ENCODE peak calls at places on chromosomes 5 and 9, in six cellular contexts. One of them, this sample, is unnamed.

GRCh38 chr9:69809304-69809863 is 11.2 kb upstream of the CFAP95 start:
- DNase-seq in choroid plexus epithelial cell: peak
- DNase-seq in GM06990: no peak
- DNase-seq in spleen: no peak
- DNase-seq in NB4: peak
- DNase-seq in upper lobe of right lung: no peak
- DNase-seq in this sample: peak

GRCh38 chr5:133947431-133947841 is 21.0 kb downstream of the C5orf15 start:
- DNase-seq in choroid plexus epithelial cell: peak
- DNase-seq in GM06990: no peak
- DNase-seq in spleen: no peak
- DNase-seq in NB4: no peak
- DNase-seq in upper lobe of right lung: no peak
- DNase-seq in this sample: no peak

GRCh38 chr9:73149371-73150067 is 2.1 kb upstream of the ANXA1 start:
- DNase-seq in choroid plexus epithelial cell: peak
- DNase-seq in GM06990: peak
- DNase-seq in spleen: no peak
- DNase-seq in NB4: peak
- DNase-seq in upper lobe of right lung: no peak
- DNase-seq in this sample: peak

GRCh38 chr9:20684865-20685696 is 1.0 kb downstream of the FOCAD start:
- DNase-seq in choroid plexus epithelial cell: peak
- DNase-seq in GM06990: no peak
- DNase-seq in spleen: no peak
- DNase-seq in NB4: peak
- DNase-seq in upper lobe of right lung: no peak
- DNase-seq in this sample: peak

GRCh38 chr5:75640395-75640794 is 29.1 kb downstream of the ANKDD1B start:
- DNase-seq in choroid plexus epithelial cell: peak
- DNase-seq in GM06990: no peak
- DNase-seq in spleen: no peak
- DNase-seq in NB4: no peak
- DNase-seq in upper lobe of right lung: no peak
- DNase-seq in this sample: no peak

GRCh38 chr5:32311404-32312193 is 1.1 kb downstream of the MTMR12 start:
- DNase-seq in choroid plexus epithelial cell: peak
- DNase-seq in GM06990: peak
- DNase-seq in spleen: peak
- DNase-seq in NB4: peak
- DNase-seq in upper lobe of right lung: no peak
- DNase-seq in this sample: peak

GRCh38 chr9:123235448-123235847 is 32.9 kb downstream of the STRBP start:
- DNase-seq in choroid plexus epithelial cell: no peak
- DNase-seq in GM06990: no peak
- DNase-seq in spleen: no peak
- DNase-seq in NB4: no peak
- DNase-seq in upper lobe of right lung: no peak
- DNase-seq in this sample: no peak

GRCh38 chr5:91556-92263 is at the start of gene PLEKHG4B:
- DNase-seq in choroid plexus epithelial cell: no peak
- DNase-seq in GM06990: no peak
- DNase-seq in spleen: peak
- DNase-seq in NB4: no peak
- DNase-seq in upper lobe of right lung: no peak
- DNase-seq in this sample: no peak

GRCh38 chr5:154157483-154158378 is 32.8 kb upstream of the GALNT10 start:
- DNase-seq in choroid plexus epithelial cell: no peak
- DNase-seq in GM06990: no peak
- DNase-seq in spleen: no peak
- DNase-seq in NB4: peak
- DNase-seq in upper lobe of right lung: no peak
- DNase-seq in this sample: no peak

GRCh38 chr5:180799902-180800801 is 2.5 kb downstream of the MGAT1 start:
- DNase-seq in choroid plexus epithelial cell: peak
- DNase-seq in GM06990: no peak
- DNase-seq in spleen: no peak
- DNase-seq in NB4: no peak
- DNase-seq in upper lobe of right lung: no peak
- DNase-seq in this sample: no peak

GRCh38 chr9:75451045-75451444 is 362.7 kb downstream of the OSTF1 start:
- DNase-seq in choroid plexus epithelial cell: no peak
- DNase-seq in GM06990: no peak
- DNase-seq in spleen: no peak
- DNase-seq in NB4: no peak
- DNase-seq in upper lobe of right lung: no peak
- DNase-seq in this sample: no peak

GRCh38 chr9:133071484-133072150 is 9.8 kb downstream of the CEL start:
- DNase-seq in choroid plexus epithelial cell: no peak
- DNase-seq in GM06990: no peak
- DNase-seq in spleen: no peak
- DNase-seq in NB4: no peak
- DNase-seq in upper lobe of right lung: peak
- DNase-seq in this sample: no peak

GRCh38 chr5:135048930-135049329 is 14.9 kb upstream of the PITX1 start:
- DNase-seq in choroid plexus epithelial cell: no peak
- DNase-seq in GM06990: no peak
- DNase-seq in spleen: no peak
- DNase-seq in NB4: no peak
- DNase-seq in upper lobe of right lung: no peak
- DNase-seq in this sample: no peak

GRCh38 chr5:108561416-108562204 is 179.7 kb upstream of the FBXL17 start:
- DNase-seq in choroid plexus epithelial cell: no peak
- DNase-seq in GM06990: no peak
- DNase-seq in spleen: no peak
- DNase-seq in NB4: no peak
- DNase-seq in upper lobe of right lung: no peak
- DNase-seq in this sample: no peak

GRCh38 chr9:136760424-136760823 is 2.4 kb upstream of the LCN8 start:
- DNase-seq in choroid plexus epithelial cell: no peak
- DNase-seq in GM06990: no peak
- DNase-seq in spleen: no peak
- DNase-seq in NB4: no peak
- DNase-seq in upper lobe of right lung: peak
- DNase-seq in this sample: no peak

GRCh38 chr5:95080026-95080425 is 204.9 kb downstream of the MCTP1 start:
- DNase-seq in choroid plexus epithelial cell: peak
- DNase-seq in GM06990: no peak
- DNase-seq in spleen: no peak
- DNase-seq in NB4: no peak
- DNase-seq in upper lobe of right lung: no peak
- DNase-seq in this sample: no peak

GRCh38 chr5:42596817-42597216 is 159.8 kb upstream of the CCDC152 start:
- DNase-seq in choroid plexus epithelial cell: no peak
- DNase-seq in GM06990: no peak
- DNase-seq in spleen: no peak
- DNase-seq in NB4: no peak
- DNase-seq in upper lobe of right lung: no peak
- DNase-seq in this sample: no peak

GRCh38 chr9:34143116-34143515 is 16.6 kb upstream of the DCAF12 start:
- DNase-seq in choroid plexus epithelial cell: no peak
- DNase-seq in GM06990: no peak
- DNase-seq in spleen: no peak
- DNase-seq in NB4: no peak
- DNase-seq in upper lobe of right lung: no peak
- DNase-seq in this sample: no peak

GRCh38 chr9:129040113-129040643 is 3.8 kb downstream of the MIGA2 start:
- DNase-seq in choroid plexus epithelial cell: no peak
- DNase-seq in GM06990: no peak
- DNase-seq in spleen: no peak
- DNase-seq in NB4: no peak
- DNase-seq in upper lobe of right lung: no peak
- DNase-seq in this sample: no peak

GRCh38 chr5:176784218-176785165 is 25.9 kb upstream of the UNC5A start:
- DNase-seq in choroid plexus epithelial cell: peak
- DNase-seq in GM06990: no peak
- DNase-seq in spleen: peak
- DNase-seq in NB4: no peak
- DNase-seq in upper lobe of right lung: peak
- DNase-seq in this sample: no peak

DNA sequence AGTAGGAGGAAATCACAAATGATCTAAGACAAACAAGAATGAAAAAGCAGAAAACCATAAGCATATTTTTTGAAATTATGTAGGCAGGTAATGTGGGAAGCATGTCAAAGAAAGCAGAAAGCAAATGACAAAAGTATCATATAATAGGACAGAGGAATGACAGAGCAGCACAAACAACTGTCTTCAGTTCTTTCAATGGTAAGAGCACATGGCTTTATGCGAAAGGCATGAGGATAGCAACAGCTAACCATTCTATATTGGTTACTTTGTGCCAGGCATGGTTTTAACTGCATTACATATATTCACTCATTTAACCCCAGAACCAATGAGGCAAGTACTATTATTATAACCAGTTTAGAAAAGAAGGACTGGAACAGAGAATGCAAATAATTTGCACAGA is 137.4 kb downstream of the FBXL7 start:
- DNase-seq in choroid plexus epithelial cell: no peak
- DNase-seq in GM06990: no peak
- DNase-seq in spleen: no peak
- DNase-seq in NB4: no peak
- DNase-seq in upper lobe of right lung: no peak
- DNase-seq in this sample: no peak
- TF ChIP-seq CTCF in choroid plexus epithelial cell: no peak
- TF ChIP-seq CTCF in GM06990: no peak
- TF ChIP-seq CTCF in spleen: no peak
- TF ChIP-seq CTCF in NB4: no peak
- TF ChIP-seq CTCF in upper lobe of right lung: no peak
- TF ChIP-seq CTCF in this sample: no peak

GRCh38 chr9:77094150-77094549 is 74.7 kb downstream of the FOXB2 start:
- DNase-seq in choroid plexus epithelial cell: no peak
- DNase-seq in GM06990: no peak
- DNase-seq in spleen: no peak
- DNase-seq in NB4: no peak
- DNase-seq in upper lobe of right lung: no peak
- DNase-seq in this sample: no peak
- H3K4me3 ChIP-seq in choroid plexus epithelial cell: no peak
- H3K4me3 ChIP-seq in GM06990: no peak
- H3K4me3 ChIP-seq in spleen: no peak
- H3K4me3 ChIP-seq in NB4: no peak
- H3K4me3 ChIP-seq in upper lobe of right lung: no peak
- H3K4me3 ChIP-seq in this sample: no peak

DNA sequence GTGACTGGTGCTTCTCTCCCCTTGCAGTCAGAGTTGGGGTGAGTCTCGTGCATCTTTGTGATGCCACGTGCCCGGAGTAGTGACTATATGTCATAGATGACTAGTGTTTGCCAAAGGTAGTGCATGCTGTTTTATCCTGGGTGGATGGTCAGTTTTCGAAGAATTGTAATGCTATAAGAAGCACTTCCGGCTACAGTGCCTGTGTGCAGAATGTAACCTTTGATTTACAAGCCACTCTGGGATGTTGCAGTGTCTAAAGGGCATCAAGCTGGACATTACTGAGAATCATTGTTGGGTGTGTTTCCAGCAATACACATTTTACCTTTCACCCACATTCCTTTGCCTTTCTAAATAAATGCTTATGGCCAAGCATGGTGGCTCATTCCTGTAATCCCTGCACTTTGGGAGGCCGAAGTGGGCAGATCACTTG is 16.7 kb downstream of the MVB12B start:
- DNase-seq in choroid plexus epithelial cell: no peak
- DNase-seq in GM06990: no peak
- DNase-seq in spleen: no peak
- DNase-seq in NB4: no peak
- DNase-seq in upper lobe of right lung: no peak
- DNase-seq in this sample: no peak
- TF ChIP-seq CTCF in choroid plexus epithelial cell: no peak
- TF ChIP-seq CTCF in GM06990: no peak
- TF ChIP-seq CTCF in spleen: no peak
- TF ChIP-seq CTCF in NB4: no peak
- TF ChIP-seq CTCF in upper lobe of right lung: no peak
- TF ChIP-seq CTCF in this sample: no peak

GRCh38 chr9:14908221-14909206 is 1.7 kb downstream of the FREM1 start:
- DNase-seq in choroid plexus epithelial cell: no peak
- DNase-seq in GM06990: no peak
- DNase-seq in spleen: no peak
- DNase-seq in NB4: no peak
- DNase-seq in upper lobe of right lung: no peak
- DNase-seq in this sample: no peak
- H3K4me3 ChIP-seq in choroid plexus epithelial cell: no peak
- H3K4me3 ChIP-seq in GM06990: no peak
- H3K4me3 ChIP-seq in spleen: no peak
- H3K4me3 ChIP-seq in NB4: no peak
- H3K4me3 ChIP-seq in upper lobe of right lung: peak
- H3K4me3 ChIP-seq in this sample: no peak

GRCh38 chr5:141668601-141669265 is 13.3 kb downstream of the ARAP3 start:
- DNase-seq in choroid plexus epithelial cell: peak
- DNase-seq in GM06990: no peak
- DNase-seq in spleen: no peak
- DNase-seq in NB4: no peak
- DNase-seq in upper lobe of right lung: no peak
- DNase-seq in this sample: no peak

GRCh38 chr5:141665995-141666940 is 15.1 kb upstream of the FCHSD1 start:
- DNase-seq in choroid plexus epithelial cell: no peak
- DNase-seq in GM06990: no peak
- DNase-seq in spleen: no peak
- DNase-seq in NB4: no peak
- DNase-seq in upper lobe of right lung: no peak
- DNase-seq in this sample: no peak

GRCh38 chr5:141672856-141673813 is 8.9 kb downstream of the ARAP3 start:
- DNase-seq in choroid plexus epithelial cell: no peak
- DNase-seq in GM06990: no peak
- DNase-seq in spleen: no peak
- DNase-seq in NB4: no peak
- DNase-seq in upper lobe of right lung: no peak
- DNase-seq in this sample: no peak

GRCh38 chr5:141672071-141672855 is 9.8 kb downstream of the ARAP3 start:
- DNase-seq in choroid plexus epithelial cell: no peak
- DNase-seq in GM06990: no peak
- DNase-seq in spleen: no peak
- DNase-seq in NB4: no peak
- DNase-seq in upper lobe of right lung: no peak
- DNase-seq in this sample: no peak

GRCh38 chr5:141669519-141669918 is 12.5 kb downstream of the ARAP3 start:
- DNase-seq in choroid plexus epithelial cell: no peak
- DNase-seq in GM06990: no peak
- DNase-seq in spleen: no peak
- DNase-seq in NB4: no peak
- DNase-seq in upper lobe of right lung: no peak
- DNase-seq in this sample: no peak
- TF ChIP-seq CTCF in choroid plexus epithelial cell: no peak
- TF ChIP-seq CTCF in GM06990: no peak
- TF ChIP-seq CTCF in spleen: no peak
- TF ChIP-seq CTCF in NB4: peak
- TF ChIP-seq CTCF in upper lobe of right lung: no peak
- TF ChIP-seq CTCF in this sample: peak

This sample was measured in GM12865.